ENCODE peak calls at places on chromosomes 4 and X, in six cellular contexts. K is OCI-M1; B is naive thymus-derived CD8-positive, alpha-beta T cell; W is Caco-2; T is NCI-H1092; L is CD8-positive, alpha-beta T cell. U is an unnamed sample.

GRCh38 chr4:57040510-57040909 is 61.8 kb downstream of the POLR2B start:
- DNase-seq in K (no peak), B (no peak), W (no peak), T (no peak), L (no peak), U (no peak)

GRCh38 chr4:139603576-139604387 is 47.8 kb upstream of the SETD7 start:
- DNase-seq in K (peak), B (peak), W (peak), T (peak), L (no peak), U (peak)

GRCh38 chrX:150547511-150548115 is 20.8 kb upstream of the MTM1 start:
- DNase-seq in K (no peak), B (no peak), W (no peak), T (peak), L (no peak), U (peak)

GRCh38 chr4:126687655-126688358 is 945.0 kb upstream of the INTU start:
- DNase-seq in K (no peak), B (no peak), W (no peak), T (no peak), L (no peak), U (no peak)

GRCh38 chr4:166091914-166092510 is 219.0 kb downstream of the TLL1 start:
- DNase-seq in K (peak), B (peak), W (no peak), T (peak), L (no peak), U (no peak)

GRCh38 chrX:17830211-17830610 is 30.9 kb downstream of the RAI2 start:
- DNase-seq in K (no peak), B (no peak), W (no peak), T (no peak), L (no peak), U (no peak)

GRCh38 chr4:83282049-83282535 is 2.5 kb downstream of the COQ2 start:
- DNase-seq in K (peak), B (peak), W (no peak), T (peak), L (peak), U (peak)

GRCh38 chr4:169156392-169156791 is 114.4 kb downstream of the SH3RF1 start:
- DNase-seq in K (no peak), B (no peak), W (no peak), T (no peak), L (no peak), U (no peak)

GRCh38 chr4:28675582-28675981 is 1814.9 kb downstream of the STIM2 start:
- DNase-seq in K (no peak), B (no peak), W (no peak), T (no peak), L (no peak), U (no peak)

GRCh38 chr4:53477038-53477565 is 99.7 kb downstream of the FIP1L1 start:
- DNase-seq in K (peak), B (no peak), W (peak), T (no peak), L (no peak), U (no peak)

GRCh38 chr4:160193787-160194186 is 1090.9 kb downstream of the RAPGEF2 start:
- DNase-seq in K (no peak), B (no peak), W (no peak), T (no peak), L (no peak), U (no peak)

GRCh38 chrX:9234315-9234714 is 200.4 kb upstream of the FAM9B start:
- DNase-seq in K (no peak), B (no peak), W (no peak), T (no peak), L (no peak), U (no peak)

GRCh38 chr4:184459413-184459812 is 14.9 kb downstream of the IRF2 start:
- DNase-seq in K (no peak), B (no peak), W (no peak), T (no peak), L (no peak), U (no peak)

GRCh38 chrX:147072747-147073146 is 258.2 kb upstream of the CXorf51A start:
- DNase-seq in K (peak), B (no peak), W (no peak), T (no peak), L (no peak), U (no peak)

GRCh38 chr4:75708218-75708691 is 16.1 kb upstream of the USO1 start:
- DNase-seq in K (peak), B (peak), W (no peak), T (no peak), L (peak), U (no peak)

GRCh38 chr4:138650917-138651564 is 364.5 kb upstream of the NOCT start:
- DNase-seq in K (peak), B (no peak), W (no peak), T (no peak), L (no peak), U (no peak)

GRCh38 chr4:82797048-82797590 is 1.5 kb downstream of the SCD5 start:
- DNase-seq in K (no peak), B (no peak), W (no peak), T (no peak), L (peak), U (peak)

GRCh38 chrX:124719060-124719459 is 372.7 kb downstream of the SH2D1A start:
- DNase-seq in K (no peak), B (no peak), W (no peak), T (no peak), L (no peak), U (no peak)

U was measured in NCI-H2227 treated with DMSO at 0.1 percent for 48 hours.